ENCODE peak calls at places on chromosomes 5 and 9, in six cellular contexts. R is fibroblast of the aortic adventitia; P is activated CD8-positive, alpha-beta T cell treated with anti-CD3 and anti-CD28 coated beads for 36 hours; J is KG1; V is SW480; A is G401. S is an unnamed sample.

GRCh38 chr5:171589461-171589860 is 170.0 kb downstream of the FGF18 start:
- DNase-seq in R (no peak), P (no peak), J (no peak), V (no peak), A (no peak), S (no peak)

GRCh38 chr5:87541033-87541432 is 128.3 kb upstream of the CCNH start:
- DNase-seq in R (peak; percentile 51), P (no peak), J (no peak), V (peak; percentile 15), A (peak; percentile 99), S (peak; percentile 98)

GRCh38 chr9:129568560-129569505 is 52.1 kb downstream of the C9orf50 start:
- DNase-seq in R (no peak), P (peak; percentile 22), J (no peak), V (peak; percentile 76), A (no peak), S (peak; percentile 50)

GRCh38 chr5:160020969-160021368 is 12.0 kb downstream of the TTC1 start:
- DNase-seq in R (no peak), P (no peak), J (no peak), V (no peak), A (no peak), S (peak; percentile 29)

GRCh38 chr9:113638916-113639315 is 175.4 kb downstream of the RGS3 start:
- DNase-seq in R (no peak), P (no peak), J (no peak), V (no peak), A (no peak), S (no peak)

GRCh38 chr9:77793909-77794308 is 145.8 kb upstream of the GNA14 start:
- DNase-seq in R (peak; percentile 56), P (no peak), J (no peak), V (peak; percentile 69), A (no peak), S (no peak)

GRCh38 chr5:179209359-179210150 is 135.7 kb downstream of the ADAMTS2 start:
- DNase-seq in R (peak; percentile 65), P (no peak), J (no peak), V (peak; percentile 27), A (no peak), S (no peak)

GRCh38 chr5:140216468-140217074 is 41.6 kb downstream of the CYSTM1 start:
- DNase-seq in R (no peak), P (no peak), J (no peak), V (no peak), A (no peak), S (no peak)

GRCh38 chr5:82107277-82107676 is 135.5 kb downstream of the ATG10 start:
- DNase-seq in R (peak; percentile 43), P (no peak), J (no peak), V (peak; percentile 26), A (peak; percentile 69), S (peak; percentile 60)

GRCh38 chr9:120928015-120928719 is 1.6 kb upstream of the TRAF1 start:
- DNase-seq in R (no peak), P (peak; percentile 55), J (no peak), V (peak; percentile 14), A (peak; percentile 36), S (peak; percentile 28)

GRCh38 chr9:117485176-117485575 is 70.3 kb upstream of the ASTN2 start:
- DNase-seq in R (no peak), P (no peak), J (no peak), V (no peak), A (no peak), S (no peak)

GRCh38 chr9:36897476-36897875 is 136.6 kb downstream of the PAX5 start:
- DNase-seq in R (no peak), P (no peak), J (no peak), V (no peak), A (no peak), S (no peak)

GRCh38 chr9:88721528-88722279 is 186.7 kb downstream of the NXNL2 start:
- DNase-seq in R (no peak), P (no peak), J (no peak), V (no peak), A (no peak), S (no peak)

S was measured in cerebellar cortex.